ENCODE peak calls at places on chromosome 18, in seven cellular contexts. W is HepG2, I is K562, P is SK-N-SH, T is GM12878, B is H1, K is GM12891. F is an unnamed sample.

GRCh38 chr18:6155707-6156106 is 259.0 kb downstream of the L3MBTL4 start:
- DNase-seq in W (no peak), I (no peak), P (no peak), T (no peak), B (no peak), K (no peak), F (no peak)

GRCh38 chr18:68035709-68036522 is 519.4 kb upstream of the DSEL start:
- DNase-seq in W (no peak), I (no peak), P (no peak), T (no peak), B (no peak), K (no peak), F (no peak)

GRCh38 chr18:10234912-10235439 is 219.5 kb upstream of the APCDD1 start:
- DNase-seq in W (no peak), I (no peak), P (no peak), T (no peak), B (no peak), K (no peak), F (no peak)

GRCh38 chr18:42092848-42093247 is 137.8 kb downstream of the PIK3C3 start:
- DNase-seq in W (no peak), I (no peak), P (no peak), T (no peak), B (no peak), K (no peak), F (no peak)

GRCh38 chr18:79897940-79898625 is 53.4 kb downstream of the SLC66A2 start:
- DNase-seq in W (no peak), I (no peak), P (no peak), T (no peak), B (no peak), K (no peak), F (no peak)

GRCh38 chr18:25434771-25435461 is 83.0 kb upstream of the ZNF521 start:
- DNase-seq in W (no peak), I (no peak), P (no peak), T (no peak), B (no peak), K (no peak), F (no peak)

GRCh38 chr18:25724121-25724520 is 366.3 kb downstream of the SS18 start:
- DNase-seq in W (no peak), I (no peak), P (no peak), T (no peak), B (no peak), K (no peak), F (no peak)

GRCh38 chr18:44859263-44859662 is 178.6 kb downstream of the SETBP1 start:
- DNase-seq in W (no peak), I (no peak), P (no peak), T (no peak), B (no peak), K (no peak), F (no peak)

GRCh38 chr18:62898359-62898758 is 183.0 kb downstream of the PHLPP1 start:
- DNase-seq in W (peak), I (no peak), P (no peak), T (peak), B (no peak), K (peak), F (no peak)
- TF ChIP-seq TAF1 in W (no peak), I (no peak), P (no peak), T (no peak), B (no peak), K (no peak), F (no peak)

DNA sequence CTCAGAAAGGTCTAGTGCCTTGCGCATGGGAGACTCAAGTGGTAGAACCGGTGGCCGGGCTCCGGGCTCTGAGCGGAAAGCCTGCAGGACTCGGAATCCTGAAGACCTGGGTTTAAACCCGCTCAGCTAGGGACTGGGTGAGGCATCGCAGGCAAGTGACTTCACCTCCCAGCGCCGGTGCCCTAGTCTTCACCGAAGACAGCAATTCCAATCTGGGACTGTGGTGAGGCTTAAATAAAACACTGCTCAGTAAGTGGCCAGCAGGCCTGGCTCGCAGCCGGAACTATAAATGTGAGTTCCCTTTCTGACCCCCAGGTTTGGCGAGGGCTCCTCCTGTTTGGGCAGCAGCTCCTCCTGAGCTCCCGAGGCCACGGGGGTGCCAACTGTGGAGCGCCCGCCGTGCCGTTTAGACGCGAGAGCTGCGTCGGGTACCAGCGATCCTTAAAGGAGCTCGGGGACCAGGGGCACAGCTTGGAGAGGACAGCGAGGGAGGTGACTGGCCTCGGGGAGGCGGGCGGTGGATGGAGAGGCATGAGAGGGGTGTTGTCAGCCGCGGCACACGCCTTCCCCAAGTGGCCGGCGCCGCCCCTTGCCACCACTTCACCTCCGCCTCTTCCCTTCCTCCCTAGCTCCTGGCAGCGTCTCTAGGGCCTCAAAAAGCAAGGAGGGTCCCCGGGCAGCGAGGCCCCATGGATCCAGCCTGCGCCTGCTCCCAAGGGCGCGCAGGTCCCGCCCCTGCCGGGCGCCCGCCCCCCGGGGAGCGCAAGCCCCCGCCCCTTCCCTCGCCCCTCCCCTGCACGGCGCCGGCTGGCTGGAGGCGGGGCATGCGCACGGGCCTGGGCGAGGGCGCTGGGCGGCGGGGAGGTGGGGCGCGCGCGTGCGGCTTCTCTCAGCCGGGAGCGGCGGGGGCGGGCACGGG is 736 bp upstream of the MTCL1 start:
- DNase-seq in W (peak), I (peak), P (peak), T (no peak), B (peak), K (peak), F (peak)
- TF ChIP-seq POLR2AphosphoS5 in W (no peak), I (no peak), P (peak), T (no peak), B (no peak), K (no peak), F (no peak)

DNA sequence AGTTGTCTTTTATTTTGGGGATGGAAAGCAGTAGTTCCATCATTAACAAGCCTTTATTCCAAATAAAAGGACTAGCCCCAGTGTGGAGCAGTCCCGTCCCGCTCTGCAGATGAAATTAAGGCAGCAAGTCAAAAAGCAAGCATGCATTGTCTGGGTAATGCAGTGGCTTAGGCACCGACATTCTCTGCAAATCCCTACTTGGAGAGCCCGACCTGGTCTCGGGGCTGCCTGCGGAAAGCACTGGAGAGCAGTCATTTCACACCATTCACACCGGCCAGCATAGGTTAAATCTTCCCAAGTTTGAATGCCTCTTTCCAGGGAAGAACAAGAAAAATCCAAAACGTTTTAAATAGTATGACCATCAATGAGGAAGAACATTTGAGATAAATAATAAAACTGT is 24.4 kb upstream of the RAB12 start:
- DNase-seq in W (no peak), I (no peak), P (no peak), T (no peak), B (no peak), K (no peak), F (no peak)
- TF ChIP-seq TAF1 in W (no peak), I (no peak), P (no peak), T (no peak), B (no peak), K (no peak), F (no peak)

GRCh38 chr18:2919600-2919999 is 72.8 kb downstream of the EMILIN2 start:
- DNase-seq in W (no peak), I (no peak), P (no peak), T (no peak), B (no peak), K (no peak), F (no peak)

GRCh38 chr18:2918761-2919550 is 72.2 kb downstream of the EMILIN2 start:
- DNase-seq in W (no peak), I (no peak), P (no peak), T (no peak), B (no peak), K (no peak), F (no peak)

GRCh38 chr18:2920027-2920426 is 73.2 kb downstream of the EMILIN2 start:
- DNase-seq in W (no peak), I (no peak), P (no peak), T (no peak), B (no peak), K (no peak), F (no peak)

GRCh38 chr18:2916184-2916583 is 69.4 kb downstream of the EMILIN2 start:
- DNase-seq in W (no peak), I (no peak), P (no peak), T (no peak), B (no peak), K (no peak), F (no peak)

DNA sequence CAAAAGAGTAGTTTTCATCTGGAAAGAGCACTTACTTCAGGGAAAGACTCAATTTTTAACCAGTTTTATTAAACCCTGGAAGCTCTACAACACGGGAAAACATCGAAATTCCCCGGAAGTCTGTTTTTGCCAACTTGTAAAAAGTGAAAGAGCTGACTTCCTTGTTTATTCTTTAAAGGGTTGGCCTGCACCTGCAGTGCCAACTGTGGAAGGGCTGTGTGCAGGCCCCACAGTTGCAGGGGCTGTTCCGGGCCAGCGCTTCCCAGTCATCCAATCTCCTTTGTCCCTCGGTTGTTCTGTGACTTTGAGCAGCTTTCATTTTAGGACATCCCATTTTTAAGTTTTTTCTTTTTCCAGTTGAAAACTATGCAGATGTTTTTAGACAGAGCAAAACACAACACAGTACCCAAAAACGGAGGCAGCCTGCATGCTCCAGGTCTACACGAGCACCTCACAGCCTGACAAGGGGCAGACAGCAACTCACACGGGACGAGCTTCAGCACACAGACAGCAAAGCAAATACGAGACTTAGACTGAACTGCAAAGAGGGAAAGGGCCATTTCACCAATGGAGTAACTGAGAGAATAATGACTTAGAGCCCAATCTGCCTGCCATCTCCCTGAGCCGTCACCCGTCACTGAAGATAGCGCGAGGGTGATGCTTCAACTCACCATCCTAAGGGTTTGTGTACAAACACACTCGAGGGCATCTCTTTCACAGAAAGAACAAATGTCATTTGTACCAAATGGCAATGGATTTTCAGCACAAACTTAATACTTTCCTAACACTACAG is 70.6 kb downstream of the EMILIN2 start:
- DNase-seq in W (no peak), I (no peak), P (no peak), T (no peak), B (peak), K (no peak), F (no peak)
- TF ChIP-seq POLR2AphosphoS5 in W (no peak), I (no peak), P (no peak), T (no peak), B (no peak), K (no peak), F (no peak)

GRCh38 chr18:3914833-3915598 is 465.0 kb downstream of the TGIF1 start:
- DNase-seq in W (no peak), I (no peak), P (no peak), T (peak), B (no peak), K (no peak), F (no peak)
- TF ChIP-seq TAF1 in W (no peak), I (no peak), P (no peak), T (no peak), B (no peak), K (no peak), F (no peak)

DNA sequence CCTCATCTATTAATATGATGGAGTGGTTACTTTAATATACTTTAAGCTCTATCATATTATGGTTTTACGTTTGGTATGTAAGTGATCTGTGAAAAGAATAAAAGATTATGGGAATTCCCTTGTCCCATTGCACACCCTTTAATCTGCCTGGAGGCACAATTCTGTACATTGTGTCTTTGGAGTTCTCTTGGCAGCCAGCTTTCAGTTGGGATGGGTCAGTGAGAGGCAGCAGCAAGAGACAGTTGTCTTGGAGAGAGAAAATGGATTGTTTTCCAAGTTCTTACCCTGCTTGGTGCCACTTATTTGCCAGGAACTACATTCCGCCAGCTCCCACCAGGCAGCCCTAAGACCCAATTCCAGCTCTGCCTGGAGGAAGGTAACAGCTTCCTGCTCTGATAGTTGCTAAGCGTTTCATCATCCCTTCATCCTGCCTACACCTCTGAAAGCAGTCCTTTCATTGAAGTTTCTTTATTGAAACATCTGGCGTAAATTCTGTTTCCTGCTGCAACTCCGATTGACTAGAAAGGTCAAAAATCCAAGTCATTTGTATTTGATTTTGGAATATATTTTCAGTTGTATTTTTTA is 365.2 kb downstream of the AKAIN1 start:
- DNase-seq in W (no peak), I (no peak), P (no peak), T (no peak), B (no peak), K (no peak), F (no peak)
- TF ChIP-seq POLR2AphosphoS5 in W (no peak), I (no peak), P (no peak), T (no peak), B (no peak), K (no peak), F (no peak)

GRCh38 chr18:808086-808485 is 4.0 kb downstream of the YES1 start:
- DNase-seq in W (no peak), I (no peak), P (no peak), T (no peak), B (no peak), K (no peak), F (no peak)
- TF ChIP-seq TAF1 in W (no peak), I (no peak), P (no peak), T (no peak), B (no peak), K (no peak), F (no peak)